ENCODE peak calls at places on chromosomes 11 and 22, in eight cellular contexts. V is HCEC 1CT; Q is iris pigment epithelial cell; B is stimulated activated CD4-positive, alpha-beta T cell treated with anti-CD3 and anti-CD28 coated beads, Interleukin-4, amount 100 ng/mL, for 48 hours; O is BJ; P is stimulated activated CD8-positive, alpha-beta memory T cell treated with anti-CD3 and anti-CD28 coated beads, Interleukin-2, amount 100 ng/mL, for 48 hours; D is AML-193; E is tibial artery. M is an unnamed sample.

GRCh38 chr11:96112192-96113099 is 188.5 kb upstream of the MTMR2 start:
- DNase-seq in V (no peak), Q (peak; percentile 56), B (no peak), O (no peak), P (peak; percentile 8), D (no peak), E (no peak), M (no peak)

GRCh38 chr22:25824828-25825474 is 83.0 kb downstream of the MYO18B start:
- DNase-seq in V (no peak), Q (no peak), B (no peak), O (no peak), P (no peak), D (no peak), E (no peak), M (no peak)

GRCh38 chr22:35552846-35553245 is 12.2 kb downstream of the RASD2 start:
- DNase-seq in V (no peak), Q (no peak), B (no peak), O (no peak), P (no peak), D (no peak), E (no peak), M (no peak)

GRCh38 chr11:107785401-107785800 is 73.2 kb downstream of the SLC35F2 start:
- DNase-seq in V (peak; percentile 10), Q (peak; percentile 54), B (peak; percentile 3), O (no peak), P (peak; percentile 10), D (no peak), E (no peak), M (no peak)

GRCh38 chr11:22785251-22785650 is 44.4 kb downstream of the SVIP start:
- DNase-seq in V (no peak), Q (peak; percentile 22), B (no peak), O (no peak), P (no peak), D (no peak), E (no peak), M (no peak)

GRCh38 chr22:21624120-21624879 is 5.5 kb downstream of the YDJC start:
- DNase-seq in V (peak; percentile 18), Q (peak; percentile 28), B (peak; percentile 65), O (no peak), P (peak; percentile 39), D (peak; percentile 27), E (no peak), M (peak; percentile 31)

GRCh38 chr11:128324531-128325141 is 262.7 kb downstream of the ETS1 start:
- DNase-seq in V (no peak), Q (no peak), B (peak; percentile 55), O (no peak), P (peak; percentile 46), D (no peak), E (no peak), M (no peak)

GRCh38 chr11:68340784-68341556 is 28.6 kb downstream of the LRP5 start:
- DNase-seq in V (no peak), Q (no peak), B (no peak), O (no peak), P (no peak), D (no peak), E (peak; percentile 86), M (no peak)

GRCh38 chr22:21915624-21916308 is 36.9 kb downstream of the PPM1F start:
- DNase-seq in V (no peak), Q (no peak), B (no peak), O (no peak), P (no peak), D (no peak), E (no peak), M (no peak)

GRCh38 chr11:129283141-129283540 is 91.0 kb upstream of the ARHGAP32 start:
- DNase-seq in V (no peak), Q (no peak), B (no peak), O (no peak), P (no peak), D (no peak), E (no peak), M (no peak)

M was measured in NCI-H1694 treated with DMSO at 0.1 percent for 48 hours.